ENCODE peak calls at places on chromosomes 7 and 10, in nine cellular contexts. C is heart right ventricle, W is testis, O is Peyer's patch, Y is tibial artery, J is cardiac muscle cell, V is right atrium auricular region, G is heart left ventricle, F is uterus. E is an unnamed sample.
A peak's percentile ranks its signal among the peaks of the same experiment; 100 is the strongest.

GRCh38 chr7:86932038-86932512 is 127.4 kb downstream of the ELAPOR2 start:
- DNase-seq in J (peak; percentile 94), O (no peak), Y (peak; percentile 37), V (no peak), W (no peak), G (peak; percentile 17), F (peak; percentile 49), C (no peak), E (no peak)

GRCh38 chr7:5528071-5528814 is 104.6 kb upstream of the TNRC18 start:
- DNase-seq in O (peak; percentile 65), G (peak; percentile 58), V (no peak), Y (peak; percentile 38), F (peak; percentile 36), W (no peak), J (peak; percentile 53), C (peak; percentile 30), E (peak; percentile 77)

GRCh38 chr7:144885453-144885852 is 49.6 kb upstream of the TPK1 start:
- DNase-seq in G (no peak), J (no peak), V (no peak), F (no peak), Y (no peak), C (no peak), W (no peak), O (no peak), E (no peak)

GRCh38 chr10:80289451-80290287 is at the start of gene MAT1A:
- DNase-seq in W (peak; percentile 77), G (no peak), V (no peak), C (no peak), J (peak; percentile 33), Y (no peak), O (no peak), F (no peak), E (no peak)

GRCh38 chr7:140176271-140176701 is 497 bp downstream of the KDM7A start:
- DNase-seq in W (no peak), C (peak; percentile 35), F (no peak), V (no peak), G (peak; percentile 30), Y (no peak), O (no peak), J (peak; percentile 26), E (peak; percentile 70)

GRCh38 chr10:130072247-130072646 is 38.4 kb downstream of the C10orf143 start:
- DNase-seq in F (no peak), J (no peak), V (no peak), W (no peak), G (no peak), Y (no peak), C (no peak), O (no peak), E (no peak)

GRCh38 chr7:70775570-70776156 is 356.3 kb upstream of the GALNT17 start:
- DNase-seq in W (no peak), F (no peak), G (no peak), C (no peak), V (no peak), Y (no peak), J (peak; percentile 8), O (no peak), E (no peak)

GRCh38 chr7:155020996-155021395 is 18.1 kb upstream of the PAXIP1 start:
- DNase-seq in V (no peak), J (no peak), O (no peak), Y (no peak), F (no peak), G (no peak), W (no peak), C (no peak), E (no peak)

GRCh38 chr10:43596546-43596945 is 9.7 kb upstream of the ZNF485 start:
- DNase-seq in G (no peak), J (no peak), F (no peak), W (no peak), C (no peak), Y (no peak), O (no peak), V (no peak), E (no peak)

GRCh38 chr7:26385240-26385639 is 93.6 kb downstream of the SNX10 start:
- DNase-seq in V (no peak), O (no peak), J (no peak), W (no peak), C (no peak), F (no peak), G (no peak), Y (no peak), E (no peak)

GRCh38 chr7:54932818-54933543 is 85.8 kb upstream of the EGFR start:
- DNase-seq in C (peak; percentile 65), F (peak; percentile 39), V (peak; percentile 62), Y (peak; percentile 43), G (peak; percentile 48), O (no peak), J (peak; percentile 83), W (peak; percentile 84), E (peak; percentile 90)

GRCh38 chr10:132828681-132829080 is 42.7 kb upstream of the NKX6-2 start:
- DNase-seq in W (no peak), J (no peak), V (no peak), O (no peak), Y (no peak), G (no peak), C (no peak), F (no peak), E (no peak)

GRCh38 chr10:112802411-112803060 is 147.5 kb upstream of the TCF7L2 start:
- DNase-seq in J (no peak), V (no peak), W (no peak), F (no peak), Y (no peak), C (no peak), O (no peak), G (no peak), E (no peak)

GRCh38 chr7:83159731-83160130 is 3.0 kb downstream of the PCLO start:
- DNase-seq in Y (no peak), F (no peak), O (no peak), J (no peak), V (no peak), C (no peak), G (no peak), W (no peak), E (no peak)

GRCh38 chr7:83166781-83167180 is 4.1 kb upstream of the PCLO start:
- DNase-seq in F (no peak), G (no peak), O (no peak), Y (no peak), J (no peak), C (no peak), V (no peak), W (no peak), E (no peak)

GRCh38 chr7:83161186-83161585 is 1.5 kb downstream of the PCLO start:
- DNase-seq in V (no peak), F (no peak), C (no peak), J (no peak), G (no peak), Y (no peak), O (no peak), W (no peak), E (no peak)

GRCh38 chr7:83162402-83163256 is at the start of gene PCLO:
- DNase-seq in J (peak; percentile 42), C (peak; percentile 47), G (peak; percentile 41), Y (no peak), W (peak; percentile 92), F (peak; percentile 31), V (no peak), O (peak; percentile 17), E (peak; percentile 94)

DNA sequence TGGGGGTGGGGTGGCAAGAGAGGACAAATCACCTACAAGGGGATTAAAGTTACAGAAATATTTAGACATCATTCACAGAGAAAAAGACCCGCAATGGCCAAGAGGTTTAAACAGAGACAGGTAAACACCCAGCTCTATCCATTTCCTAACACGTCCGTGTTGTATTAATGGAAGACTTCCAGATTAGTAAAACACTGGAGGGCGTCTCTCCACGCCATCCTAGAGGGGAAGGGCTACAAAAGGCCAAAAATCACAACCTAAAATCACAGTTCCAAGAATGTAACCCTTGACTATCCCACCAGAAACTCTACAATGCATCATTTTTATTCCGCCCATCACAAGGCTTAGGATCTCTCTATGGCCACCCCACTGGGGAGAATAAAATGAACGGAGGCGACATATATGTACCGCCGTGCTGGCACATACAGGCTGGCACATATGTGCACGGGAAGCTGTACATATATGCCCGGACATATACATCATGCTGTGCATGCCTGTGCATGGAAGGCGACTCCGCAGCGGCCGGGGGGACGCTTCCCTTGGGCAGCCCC is 758 bp downstream of the PCLO start:
- DNase-seq in O (no peak), G (no peak), F (no peak), Y (no peak), C (no peak), J (no peak), W (peak; percentile 37), V (no peak), E (no peak)
- H3K4me3 ChIP-seq in O (peak overlapping the region; percentile 79), G (peak overlapping the region; percentile 69), F (peak overlapping the region; percentile 43), Y (peak overlapping the region; percentile 58), C (no peak overlapping the region), J (peak overlapping the region; percentile 50), W (peak overlapping the region; percentile 93), V (peak overlapping the region; percentile 70), E (peak overlapping the region; percentile 53)

GRCh38 chr7:44380179-44380830 is 54.9 kb upstream of the CAMK2B start:
- DNase-seq in G (no peak), J (no peak), Y (no peak), W (no peak), O (no peak), C (no peak), V (no peak), F (no peak), E (no peak)
- H3K4me1 ChIP-seq in G (peaks cover 9% of the 10 kb centered on the region), J (no peaks in the 10 kb centered on the region), Y (no peaks in the 10 kb centered on the region), W (peaks cover 8% of the 10 kb centered on the region), O (no peaks in the 10 kb centered on the region), C (peaks cover 2% of the 10 kb centered on the region), V (no peaks in the 10 kb centered on the region), F (no peaks in the 10 kb centered on the region), E (no peaks in the 10 kb centered on the region)

DNA sequence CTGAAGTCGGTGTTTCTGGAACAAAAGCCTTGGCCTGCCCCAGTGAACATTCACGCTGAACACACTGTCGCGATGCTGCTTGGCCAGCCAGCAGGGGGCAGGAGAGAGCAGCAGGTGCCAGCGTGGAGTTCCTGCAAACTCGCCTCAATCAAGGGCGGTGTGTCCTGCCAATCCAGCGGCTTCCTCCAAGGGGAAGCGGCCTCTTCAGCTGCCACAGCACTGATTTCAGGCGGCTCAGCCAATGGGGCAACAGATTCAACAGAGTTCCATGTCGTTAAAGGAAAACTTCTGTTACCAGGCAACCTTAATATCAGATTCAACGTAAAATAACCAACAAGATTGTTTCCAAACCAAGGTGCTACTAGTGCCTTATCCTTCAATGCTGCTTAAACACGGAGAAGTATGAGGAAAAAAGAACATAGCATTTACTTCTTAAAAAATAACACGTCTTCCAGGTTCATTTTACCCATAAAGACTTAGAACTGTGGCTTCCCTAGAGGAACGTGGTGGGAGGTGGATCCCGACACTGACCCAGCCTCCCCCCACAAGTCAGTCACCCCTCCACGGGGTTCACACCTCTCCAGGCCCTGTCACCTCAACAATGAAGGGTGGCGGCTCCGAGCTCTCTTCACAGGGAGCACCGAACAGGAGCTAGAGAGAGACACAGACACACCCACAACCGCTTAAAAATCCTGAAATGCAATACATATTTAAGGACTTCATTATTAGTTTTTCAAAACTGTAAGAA is 178.2 kb downstream of the DIP2C start:
- DNase-seq in F (peak; percentile 90), W (peak; percentile 94), J (peak; percentile 96), V (peak; percentile 95), Y (peak; percentile 89), G (peak; percentile 92), O (peak; percentile 66), C (peak; percentile 95), E (peak; percentile 96)
- TF ChIP-seq CTCF in F (peak; percentile 93), W (peak; percentile 97), J (peak; percentile 98), V (peak; percentile 91), Y (peak; percentile 93), G (no peak), O (peak; percentile 96), C (peak; percentile 96), E (peak; percentile 98)

DNA sequence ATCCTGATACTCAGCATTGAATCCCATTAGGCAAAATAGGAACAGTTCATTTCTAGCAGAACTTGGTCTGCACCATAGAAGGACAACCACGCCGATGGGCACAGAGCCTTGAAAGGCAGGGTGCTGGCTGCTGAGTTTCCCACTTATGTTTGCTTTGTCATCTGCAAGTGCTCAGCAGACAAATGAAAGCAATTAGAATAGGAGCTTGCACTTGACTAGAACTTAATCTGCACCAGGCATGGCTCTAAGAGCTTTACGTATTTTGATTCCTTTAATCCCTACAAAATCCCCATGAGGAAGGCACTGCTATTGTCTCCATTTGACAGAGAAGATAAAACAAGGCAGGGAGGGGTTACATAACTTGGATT is 42.6 kb downstream of the HSPA12A start:
- DNase-seq in G (no peak), Y (no peak), W (no peak), V (no peak), O (no peak), F (no peak), J (no peak), C (no peak), E (peak; percentile 16)
- H3K4me3 ChIP-seq in G (no peak overlapping the region), Y (no peak overlapping the region), W (no peak overlapping the region), V (no peak overlapping the region), O (no peak overlapping the region), F (no peak overlapping the region), J (no peak overlapping the region), C (no peak overlapping the region), E (no peak overlapping the region)

E was measured in upper lobe of right lung.